ENCODE peak calls at places on chromosomes 16 and 17, in eight cellular contexts. I, G, T, B, K, J, E and D are unnamed samples.

GRCh38 chr17:79446347-79446746 is 164.5 kb downstream of the RBFOX3 start:
- DNase-seq in I (no peak), G (no peak), E (no peak), B (no peak), K (no peak), T (no peak), J (no peak), D (no peak)

GRCh38 chr16:88505405-88506082 is 52.5 kb downstream of the ZFPM1 start:
- DNase-seq in E (no peak), B (peak; percentile 79), G (no peak), T (no peak), J (peak; percentile 50), K (peak; percentile 79), I (no peak), D (peak; percentile 88)

GRCh38 chr17:79798296-79799173 is 1.7 kb upstream of the CBX8 start:
- DNase-seq in G (no peak), T (no peak), E (no peak), K (no peak), I (no peak), J (no peak), B (peak; percentile 66), D (no peak)

GRCh38 chr17:8312726-8313600 is 2.9 kb downstream of the ARHGEF15 start:
- DNase-seq in J (no peak), T (no peak), E (no peak), I (no peak), G (no peak), K (no peak), B (no peak), D (no peak)

GRCh38 chr17:44578947-44579346 is 21.7 kb downstream of the FZD2 start:
- DNase-seq in T (no peak), I (no peak), G (no peak), J (no peak), K (no peak), E (no peak), B (no peak), D (no peak)

GRCh38 chr17:3740611-3741073 is 16.9 kb downstream of the HASPIN start:
- DNase-seq in B (no peak), K (no peak), I (no peak), G (no peak), J (no peak), E (no peak), T (no peak), D (no peak)

GRCh38 chr16:86578056-86578455 is 293 bp upstream of the FOXL1 start:
- DNase-seq in I (no peak), G (no peak), B (no peak), E (no peak), T (no peak), K (no peak), J (no peak), D (no peak)

GRCh38 chr17:77778636-77779524 is 179.6 kb upstream of the TNRC6C start:
- DNase-seq in B (no peak), T (no peak), G (peak; percentile 94), I (peak; percentile 74), E (peak; percentile 76), K (no peak), J (no peak), D (peak; percentile 34)

GRCh38 chr17:7415784-7416183 is 4.3 kb upstream of the SPEM1 start:
- DNase-seq in I (no peak), T (no peak), E (no peak), G (no peak), B (no peak), J (no peak), K (no peak), D (no peak)

GRCh38 chr17:65472602-65473001 is 88.8 kb downstream of the AXIN2 start:
- DNase-seq in J (no peak), K (no peak), T (no peak), I (peak; percentile 43), G (no peak), E (no peak), B (no peak), D (no peak)

GRCh38 chr17:68646626-68647526 is 45.7 kb upstream of the FAM20A start:
- DNase-seq in G (no peak), K (no peak), I (no peak), B (no peak), J (no peak), E (no peak), T (no peak), D (peak; percentile 60)

GRCh38 chr17:44782349-44782850 is 23.6 kb downstream of the ADAM11 start:
- DNase-seq in E (no peak), J (no peak), T (no peak), K (no peak), I (no peak), B (no peak), G (no peak), D (no peak)

GRCh38 chr17:68459030-68459376 is 1.7 kb upstream of the WIPI1 start:
- DNase-seq in G (no peak), K (no peak), E (no peak), T (no peak), I (no peak), B (no peak), J (no peak), D (no peak)

GRCh38 chr17:51164911-51165679 is 1.1 kb upstream of the NME2 start:
- DNase-seq in B (no peak), I (no peak), K (peak; percentile 28), G (no peak), E (no peak), T (no peak), J (no peak), D (no peak)

GRCh38 chr17:19733953-19734526 is 14.1 kb downstream of the ALDH3A1 start:
- DNase-seq in E (no peak), G (no peak), B (no peak), I (no peak), J (no peak), T (no peak), K (peak; percentile 97), D (no peak)

GRCh38 chr16:3358884-3359283 is 3.2 kb downstream of the OR2C1 start:
- DNase-seq in B (no peak), K (no peak), E (no peak), J (no peak), I (no peak), G (no peak), T (no peak), D (no peak)

DNA sequence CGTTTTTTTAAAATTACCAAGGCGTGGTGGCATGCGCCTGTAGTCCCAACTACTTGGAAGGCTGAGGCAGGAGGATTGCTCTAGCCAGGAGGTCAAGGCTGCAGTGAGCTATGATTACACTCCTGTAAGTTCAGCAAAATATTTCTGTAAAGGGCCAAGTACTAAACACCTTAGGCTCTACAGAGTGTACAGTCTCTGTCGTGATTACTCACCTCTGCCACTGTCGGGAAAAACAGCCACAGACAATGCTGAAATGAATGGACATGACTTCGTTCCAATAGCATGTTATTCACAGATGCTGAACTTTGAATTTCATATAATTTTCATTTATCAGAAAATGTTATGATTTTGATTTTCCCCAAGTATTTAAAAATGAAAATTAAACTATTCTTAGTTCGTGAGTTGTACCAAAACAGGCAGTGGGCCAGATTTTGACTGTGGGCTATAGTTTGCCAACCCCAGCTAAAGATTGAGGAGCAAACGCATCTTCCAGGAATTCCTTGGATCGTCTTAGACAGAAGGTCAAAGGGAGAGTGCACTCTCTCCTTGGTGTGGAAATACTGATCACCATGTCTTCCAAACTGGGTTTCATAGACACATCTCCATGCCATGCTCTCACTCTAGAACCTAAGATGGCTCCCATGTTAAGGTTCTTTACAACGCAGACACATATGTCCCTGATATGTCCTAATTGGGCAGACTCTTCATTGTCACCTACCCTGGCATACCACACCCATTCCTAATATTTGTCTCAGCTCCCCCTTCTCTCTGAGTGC is 89.5 kb downstream of the MARF1 start:
- DNase-seq in K (no peak), J (no peak), I (no peak), E (no peak), T (no peak), B (no peak), G (no peak), D (no peak)
- H3K27me3 ChIP-seq in K (no peaks in the 10 kb centered on the region), J (no peaks in the 10 kb centered on the region), I (no peaks in the 10 kb centered on the region), E (no peaks in the 10 kb centered on the region), T (no peaks in the 10 kb centered on the region), B (no peaks in the 10 kb centered on the region), G (no peaks in the 10 kb centered on the region), D (no peaks in the 10 kb centered on the region)

DNA sequence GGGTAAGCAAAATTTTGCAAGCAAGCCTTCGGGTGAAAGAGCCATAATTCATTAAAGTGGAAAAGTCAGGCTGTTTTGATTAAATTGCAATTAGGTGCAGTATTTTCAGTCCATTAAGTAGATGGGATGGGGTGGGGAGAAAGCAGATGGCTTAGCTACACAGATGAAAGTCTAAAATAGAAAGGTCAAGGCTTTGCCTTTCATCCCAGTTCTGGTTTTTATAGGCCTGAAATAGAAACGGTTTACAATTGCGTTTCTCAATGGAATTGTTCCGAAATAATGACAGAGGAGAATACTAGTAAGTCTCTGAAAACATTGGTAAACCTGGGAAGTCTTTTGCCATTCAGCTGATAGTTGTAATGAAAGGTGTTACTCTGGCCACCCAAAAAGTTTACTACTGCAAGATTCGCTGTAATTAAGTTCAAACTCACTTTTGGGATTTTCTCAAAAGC is 1.5 kb downstream of the PPM1E start:
- DNase-seq in G (no peak), E (no peak), I (no peak), J (no peak), T (no peak), B (no peak), K (no peak), D (no peak)
- H3K4me3 ChIP-seq in G (no peak overlapping the region), E (peak overlapping the region; percentile 60), I (peak overlapping the region; percentile 64), J (peak overlapping the region; percentile 70), T (no peak overlapping the region), B (peak overlapping the region; percentile 83), K (no peak overlapping the region), D (no peak overlapping the region)

DNA sequence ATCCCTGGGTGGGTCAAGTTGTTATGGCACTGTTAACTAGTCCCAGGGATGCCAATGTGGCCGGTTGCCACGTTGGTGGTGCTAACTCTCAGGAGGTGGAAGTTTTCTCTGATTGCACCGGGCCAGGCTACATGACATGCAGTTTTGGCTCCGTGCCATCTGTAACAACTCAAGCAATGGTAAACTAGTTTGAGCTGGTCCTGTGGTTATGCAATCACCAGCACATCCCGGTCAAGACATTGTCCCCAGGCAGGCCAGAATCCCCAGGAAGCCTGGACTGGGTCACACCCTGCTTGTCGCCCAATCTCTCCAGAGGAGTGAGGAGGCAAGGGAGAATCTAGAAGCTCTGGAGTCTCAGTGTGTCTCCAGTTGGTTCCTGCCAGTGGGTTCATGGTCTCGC is 10.1 kb upstream of the CCL17 start:
- DNase-seq in G (no peak), I (peak; percentile 87), B (no peak), T (no peak), E (peak; percentile 83), J (no peak), K (no peak), D (peak; percentile 51)
- TF ChIP-seq POLR2AphosphoS5 in G (no peak), I (peak; percentile 30), B (no peak), T (no peak), E (peak; percentile 55), J (no peak), K (no peak), D (no peak)

DNA sequence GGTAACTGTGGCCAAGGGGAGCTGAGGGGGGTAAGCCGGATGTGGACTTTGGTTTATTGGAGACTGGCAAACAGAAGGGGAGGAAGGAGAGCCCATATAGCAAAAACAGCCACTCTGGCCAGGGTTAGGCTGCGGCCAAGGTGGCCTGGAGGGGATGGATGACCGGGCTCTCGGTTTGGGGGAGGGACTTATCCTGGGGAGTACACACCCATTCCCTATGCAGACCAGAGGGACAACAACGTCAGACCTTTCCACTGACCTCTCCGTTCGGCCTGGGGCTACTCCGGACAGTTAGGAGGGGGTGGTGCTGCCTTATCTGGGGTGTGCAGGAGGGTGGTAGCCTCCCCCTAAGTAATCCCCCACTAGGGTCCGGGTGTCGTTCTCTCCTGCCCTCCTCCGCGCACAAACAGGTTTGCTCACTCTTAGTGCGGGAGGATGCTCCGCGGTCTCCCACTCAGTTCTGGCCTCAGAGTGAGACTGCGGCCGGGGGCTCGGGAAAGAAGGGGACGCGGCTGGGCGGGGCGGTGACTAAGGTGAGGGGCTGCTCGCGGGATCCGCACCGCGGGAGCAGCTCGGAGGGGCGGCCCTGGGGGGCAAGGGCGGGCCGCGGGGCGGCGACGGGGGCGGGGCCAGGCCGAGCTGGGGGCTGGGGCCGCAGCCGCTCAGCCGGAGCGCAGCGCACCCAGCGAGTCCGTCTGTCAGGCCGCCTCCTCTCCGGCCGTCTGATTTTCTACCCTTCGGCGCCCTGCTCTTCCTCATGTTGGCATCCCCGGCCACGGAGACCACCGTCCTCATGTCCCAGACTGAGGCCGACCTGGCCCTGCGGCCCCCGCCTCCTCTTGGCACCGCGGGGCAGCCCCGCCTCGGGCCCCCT is at the start of gene WNK4:
- DNase-seq in J (peak; percentile 93), K (peak; percentile 98), T (no peak), B (peak; percentile 73), I (no peak), G (peak; percentile 57), E (peak; percentile 46), D (peak; percentile 35)
- H3K27me3 ChIP-seq in J (no peaks in the 10 kb centered on the region), K (no peaks in the 10 kb centered on the region), T (peaks cover 54% of the 10 kb centered on the region), B (peaks cover 6% of the 10 kb centered on the region), I (peaks cover 27% of the 10 kb centered on the region), G (peaks cover 51% of the 10 kb centered on the region), E (no peaks in the 10 kb centered on the region), D (peaks cover 4% of the 10 kb centered on the region)